ENCODE peak calls at places on chromosome X, in seven cellular contexts. A is K562, X is A549, R is IMR-90, G is GM12878, M is HepG2, S is H1. C is an unnamed sample.

GRCh38 chrX:56764975-56765791 is 36.1 kb downstream of the NBDY start:
- DNase-seq in S (peak), G (no peak), X (no peak), A (no peak), M (no peak), R (no peak), C (no peak)

GRCh38 chrX:31199770-31200114 is 127.9 kb upstream of the FTHL17 start:
- DNase-seq in S (no peak), A (no peak), M (peak), X (no peak), R (no peak), G (no peak), C (no peak)

GRCh38 chrX:118596428-118596827 is 100.8 kb downstream of the DOCK11 start:
- DNase-seq in X (no peak), G (no peak), A (no peak), S (no peak), M (no peak), R (no peak), C (no peak)

GRCh38 chrX:130718137-130718536 is 184.9 kb downstream of the ENOX2 start:
- DNase-seq in S (no peak), R (no peak), X (no peak), G (no peak), A (no peak), M (no peak), C (no peak)

GRCh38 chrX:129472116-129472515 is 51.2 kb downstream of the SMARCA1 start:
- DNase-seq in S (no peak), G (no peak), M (no peak), R (peak), X (no peak), A (no peak), C (no peak)

GRCh38 chrX:36407886-36408285 is 488.4 kb downstream of the CFAP47 start:
- DNase-seq in G (no peak), X (no peak), M (no peak), A (no peak), R (no peak), S (no peak), C (no peak)

GRCh38 chrX:39821011-39821708 is 276.6 kb downstream of the BCOR start:
- DNase-seq in R (peak), A (no peak), G (no peak), X (peak), S (peak), M (no peak), C (no peak)

GRCh38 chrX:129577473-129577872 is 37.4 kb downstream of the OCRL start:
- DNase-seq in M (no peak), G (no peak), R (peak), A (peak), S (no peak), X (no peak), C (no peak)

GRCh38 chrX:147838465-147839131 is 73.1 kb upstream of the FMR1 start:
- DNase-seq in M (peak), R (no peak), A (no peak), S (no peak), G (no peak), X (no peak), C (no peak)

GRCh38 chrX:154750301-154751120 is at the start of gene GAB3:
- DNase-seq in M (no peak), A (peak), S (peak), G (no peak), X (no peak), R (peak), C (no peak)

GRCh38 chrX:23570674-23571343 is 96.5 kb upstream of the PRDX4 start:
- DNase-seq in G (no peak), R (no peak), A (no peak), S (no peak), M (no peak), X (no peak), C (no peak)

GRCh38 chrX:53048169-53049126 is at the start of gene GPR173:
- DNase-seq in M (no peak), S (peak), A (no peak), G (no peak), R (peak), X (no peak), C (no peak)

GRCh38 chrX:123859409-123859827 is 435 bp upstream of the XIAP start:
- DNase-seq in M (no peak), R (no peak), S (peak), G (peak), X (no peak), A (no peak), C (no peak)

GRCh38 chrX:150616863-150617198 is 48.4 kb downstream of the MTM1 start:
- DNase-seq in G (no peak), X (no peak), M (no peak), S (no peak), R (peak), A (no peak), C (no peak)

GRCh38 chrX:135086197-135086854 is 34.0 kb downstream of the ETDB start:
- DNase-seq in G (peak), A (peak), X (peak), M (peak), R (peak), S (no peak), C (peak)

GRCh38 chrX:12327836-12328235 is 189.6 kb downstream of the FRMPD4 start:
- DNase-seq in R (peak), X (no peak), A (no peak), S (no peak), G (no peak), M (no peak), C (no peak)

GRCh38 chrX:18360867-18361266 is 6.4 kb upstream of the SCML2 start:
- DNase-seq in A (no peak), S (no peak), X (no peak), G (no peak), R (peak), M (no peak), C (no peak)

GRCh38 chrX:131816551-131817136 is 206.5 kb upstream of the STK26 start:
- DNase-seq in A (no peak), G (peak), M (no peak), S (no peak), X (no peak), R (peak), C (no peak)

GRCh38 chrX:38214551-38214950 is 6.1 kb downstream of the SRPX start:
- DNase-seq in S (no peak), X (no peak), R (peak), A (no peak), G (no peak), M (no peak), C (no peak)

GRCh38 chrX:156004740-156005139 is 7.2 kb downstream of the IL9R start:
- DNase-seq in M (no peak), A (no peak), G (no peak), R (no peak), S (no peak), X (no peak), C (no peak)

GRCh38 chrX:138877746-138878145 is 166.2 kb upstream of the FGF13 start:
- DNase-seq in M (no peak), A (no peak), R (no peak), S (no peak), X (no peak), G (no peak), C (no peak)

GRCh38 chrX:152642931-152643525 is 5.3 kb downstream of the GABRQ start:
- DNase-seq in R (no peak), A (no peak), M (no peak), X (no peak), G (no peak), S (no peak), C (no peak)

DNA sequence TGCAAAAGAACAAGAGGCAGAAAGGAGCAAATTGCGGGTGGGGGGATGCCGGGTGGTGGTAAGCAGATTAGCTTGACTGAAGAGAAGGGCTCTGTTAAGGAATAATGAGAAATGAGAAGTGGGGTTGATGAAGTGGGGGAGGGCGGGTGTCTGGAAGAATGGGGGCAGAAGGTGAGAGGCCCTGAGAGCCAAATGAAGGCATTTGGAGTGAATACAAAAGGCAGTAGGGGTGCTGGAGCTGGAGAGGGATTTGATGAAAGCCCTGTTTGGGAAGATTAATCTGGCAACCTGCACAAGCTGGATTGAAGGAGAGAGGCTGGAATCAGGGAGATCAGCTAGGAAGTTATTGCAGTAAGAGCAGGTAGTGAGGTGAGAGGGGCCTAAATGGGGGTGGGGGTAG is 82.1 kb downstream of the GUCY2F start:
- DNase-seq in A (no peak), M (no peak), S (no peak), G (no peak), X (no peak), R (no peak), C (no peak)
- TF ChIP-seq CEBPB in A (no peak), M (no peak), S (no peak), G (no peak), X (no peak), R (no peak), C (no peak)

DNA sequence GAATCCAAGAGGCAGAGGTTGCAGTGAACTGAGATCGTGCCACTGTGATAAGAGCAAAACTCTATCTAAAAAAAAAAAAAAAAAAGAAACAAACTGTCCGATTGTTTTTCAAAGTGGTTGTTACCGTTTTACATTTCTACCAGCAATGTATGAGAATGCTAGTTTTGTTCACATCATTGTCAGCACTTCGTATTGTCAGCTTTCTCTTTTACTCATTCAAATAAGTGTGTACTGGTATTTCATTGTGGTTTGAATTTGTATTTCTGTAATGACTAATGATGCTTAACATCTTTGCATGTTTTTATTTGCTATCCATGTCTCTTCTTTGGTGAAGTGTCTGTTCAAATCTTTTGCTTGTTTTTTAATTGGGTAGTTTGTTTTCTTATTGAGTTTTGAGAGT is 65.8 kb downstream of the GPR101 start:
- DNase-seq in R (no peak), G (no peak), A (no peak), X (no peak), S (no peak), M (no peak), C (no peak)
- TF ChIP-seq POLR2A in R (no peak), G (no peak), A (no peak), X (no peak), S (no peak), M (no peak), C (no peak)

DNA sequence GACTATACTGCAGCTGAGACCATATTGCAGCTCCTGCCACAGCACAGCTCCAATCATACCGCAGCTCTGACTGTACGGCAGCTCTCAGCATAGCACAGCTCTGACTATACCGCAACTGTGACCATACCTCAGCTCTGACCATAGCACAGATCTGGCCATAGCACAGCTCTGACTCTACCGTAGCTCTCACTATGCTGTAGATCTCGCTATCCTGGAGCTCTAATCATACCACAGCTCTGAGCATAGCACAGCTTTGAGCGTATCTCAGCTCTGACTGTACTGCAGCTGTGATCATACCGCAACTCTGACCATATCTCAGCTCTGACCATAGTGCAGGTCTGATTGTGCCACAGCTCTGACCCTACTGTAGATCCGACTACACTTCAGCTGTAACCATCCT is 139.2 kb downstream of the ASMT start:
- DNase-seq in X (no peak), A (no peak), G (no peak), S (no peak), R (no peak), M (no peak), C (no peak)
- TF ChIP-seq CEBPB in X (no peak), A (no peak), G (no peak), S (no peak), R (no peak), M (no peak), C (no peak)

GRCh38 chrX:114058988-114059418 is 524.9 kb upstream of the HTR2C start:
- DNase-seq in S (no peak), G (no peak), X (no peak), M (no peak), R (no peak), A (no peak), C (no peak)
- TF ChIP-seq POLR2A in S (no peak), G (no peak), X (no peak), M (no peak), R (no peak), A (peak), C (no peak)

DNA sequence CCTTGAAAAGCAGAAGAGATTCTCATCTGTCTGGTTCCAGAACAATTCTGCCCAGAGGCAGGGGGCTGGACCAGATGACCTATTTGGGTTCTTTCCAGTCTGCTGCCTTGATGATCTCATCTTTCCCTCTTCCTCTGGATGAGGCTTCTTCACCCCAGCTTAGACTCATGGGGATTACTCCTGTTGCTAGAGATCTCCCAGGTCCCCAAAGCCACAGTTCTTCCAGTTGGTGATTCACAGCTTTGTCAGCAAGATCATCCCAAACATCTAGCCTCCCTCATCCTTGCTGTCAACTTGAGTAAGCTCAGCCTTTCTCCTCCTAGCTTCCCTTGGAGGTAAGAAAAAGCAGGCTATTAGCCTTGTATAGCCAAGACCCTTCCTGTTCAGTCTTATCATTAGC is 64.2 kb upstream of the PJA1 start:
- DNase-seq in G (no peak), R (peak), M (no peak), S (no peak), X (no peak), A (no peak), C (no peak)
- TF ChIP-seq CEBPB in G (no peak), R (no peak), M (no peak), S (no peak), X (no peak), A (no peak), C (no peak)

C was measured in HCT116.